ENCODE peak calls at places on chromosome 1, in seven cellular contexts. One of them, this sample, is unnamed.

GRCh38 chr1:53552146-53552940 is 93.1 kb downstream of the DMRTB1 start:
- DNase-seq in tibial artery: peak; percentile 14
- DNase-seq in DND-41: no peak
- DNase-seq in uterus: peak; percentile 3
- DNase-seq in right lobe of liver: peak; percentile 51
- DNase-seq in tibial nerve: no peak
- DNase-seq in dorsolateral prefrontal cortex: no peak
- DNase-seq in this sample: no peak

GRCh38 chr1:212467843-212468482 is 35.2 kb downstream of the NENF start:
- DNase-seq in uterus: no peak
- DNase-seq in right lobe of liver: peak; percentile 34
- DNase-seq in tibial artery: no peak
- DNase-seq in tibial nerve: no peak
- DNase-seq in DND-41: no peak
- DNase-seq in dorsolateral prefrontal cortex: no peak
- DNase-seq in this sample: no peak

GRCh38 chr1:92817986-92818764 is 13.7 kb upstream of the RPL5 start:
- DNase-seq in uterus: no peak
- DNase-seq in right lobe of liver: no peak
- DNase-seq in DND-41: peak; percentile 20
- DNase-seq in tibial artery: no peak
- DNase-seq in dorsolateral prefrontal cortex: no peak
- DNase-seq in tibial nerve: peak; percentile 20
- DNase-seq in this sample: no peak

GRCh38 chr1:41383094-41383852 is 22.0 kb downstream of the FOXO6 start:
- DNase-seq in right lobe of liver: no peak
- DNase-seq in DND-41: no peak
- DNase-seq in uterus: no peak
- DNase-seq in tibial artery: peak; percentile 52
- DNase-seq in tibial nerve: no peak
- DNase-seq in dorsolateral prefrontal cortex: no peak
- DNase-seq in this sample: no peak

GRCh38 chr1:236522937-236523703 is 662 bp upstream of the LGALS8 start:
- DNase-seq in tibial nerve: peak; percentile 7
- DNase-seq in dorsolateral prefrontal cortex: peak; percentile 12
- DNase-seq in tibial artery: no peak
- DNase-seq in uterus: peak; percentile 33
- DNase-seq in DND-41: no peak
- DNase-seq in right lobe of liver: peak; percentile 75
- DNase-seq in this sample: no peak

GRCh38 chr1:226640737-226641136 is 92.2 kb downstream of the STUM start:
- DNase-seq in tibial nerve: no peak
- DNase-seq in dorsolateral prefrontal cortex: no peak
- DNase-seq in uterus: peak; percentile 22
- DNase-seq in tibial artery: no peak
- DNase-seq in right lobe of liver: peak; percentile 23
- DNase-seq in DND-41: no peak
- DNase-seq in this sample: no peak

GRCh38 chr1:231557898-231558710 is 29.6 kb downstream of the TSNAX start:
- DNase-seq in dorsolateral prefrontal cortex: no peak
- DNase-seq in tibial artery: no peak
- DNase-seq in uterus: no peak
- DNase-seq in DND-41: no peak
- DNase-seq in tibial nerve: no peak
- DNase-seq in right lobe of liver: no peak
- DNase-seq in this sample: no peak

GRCh38 chr1:15345711-15346355 is 63.9 kb upstream of the EFHD2 start:
- DNase-seq in tibial nerve: no peak
- DNase-seq in right lobe of liver: peak; percentile 66
- DNase-seq in DND-41: no peak
- DNase-seq in tibial artery: peak; percentile 72
- DNase-seq in uterus: no peak
- DNase-seq in dorsolateral prefrontal cortex: no peak
- DNase-seq in this sample: no peak

GRCh38 chr1:86774305-86775304 is 70.2 kb downstream of the SH3GLB1 start:
- DNase-seq in DND-41: peak; percentile 80
- DNase-seq in tibial artery: peak; percentile 65
- DNase-seq in tibial nerve: peak; percentile 44
- DNase-seq in right lobe of liver: peak; percentile 60
- DNase-seq in dorsolateral prefrontal cortex: no peak
- DNase-seq in uterus: peak; percentile 86
- DNase-seq in this sample: peak; percentile 78

GRCh38 chr1:193406901-193407300 is 220.5 kb upstream of the B3GALT2 start:
- DNase-seq in tibial artery: no peak
- DNase-seq in uterus: no peak
- DNase-seq in dorsolateral prefrontal cortex: no peak
- DNase-seq in DND-41: no peak
- DNase-seq in right lobe of liver: no peak
- DNase-seq in tibial nerve: no peak
- DNase-seq in this sample: no peak

GRCh38 chr1:153569465-153569864 is 3.8 kb upstream of the S100A2 start:
- DNase-seq in dorsolateral prefrontal cortex: no peak
- DNase-seq in right lobe of liver: no peak
- DNase-seq in DND-41: no peak
- DNase-seq in tibial nerve: no peak
- DNase-seq in tibial artery: no peak
- DNase-seq in uterus: no peak
- DNase-seq in this sample: no peak

GRCh38 chr1:117613969-117614865 is 8.4 kb downstream of the TENT5C start:
- DNase-seq in tibial nerve: no peak
- DNase-seq in DND-41: no peak
- DNase-seq in dorsolateral prefrontal cortex: no peak
- DNase-seq in tibial artery: no peak
- DNase-seq in right lobe of liver: no peak
- DNase-seq in uterus: no peak
- DNase-seq in this sample: peak; percentile 35

GRCh38 chr1:200075522-200075921 is 48.0 kb downstream of the NR5A2 start:
- DNase-seq in tibial nerve: no peak
- DNase-seq in uterus: no peak
- DNase-seq in right lobe of liver: no peak
- DNase-seq in dorsolateral prefrontal cortex: no peak
- DNase-seq in tibial artery: no peak
- DNase-seq in DND-41: no peak
- DNase-seq in this sample: no peak

GRCh38 chr1:223711838-223712183 is 528 bp upstream of the CAPN2 start:
- DNase-seq in uterus: no peak
- DNase-seq in tibial nerve: no peak
- DNase-seq in dorsolateral prefrontal cortex: no peak
- DNase-seq in DND-41: no peak
- DNase-seq in tibial artery: no peak
- DNase-seq in right lobe of liver: no peak
- DNase-seq in this sample: no peak
- H3K4me3 ChIP-seq in uterus: peak overlapping the region; percentile 76
- H3K4me3 ChIP-seq in tibial nerve: peak overlapping the region; percentile 16
- H3K4me3 ChIP-seq in dorsolateral prefrontal cortex: peak overlapping the region; percentile 88
- H3K4me3 ChIP-seq in DND-41: no peak overlapping the region
- H3K4me3 ChIP-seq in tibial artery: peak overlapping the region; percentile 66
- H3K4me3 ChIP-seq in right lobe of liver: peak overlapping the region; percentile 71
- H3K4me3 ChIP-seq in this sample: peak overlapping the region; percentile 86

GRCh38 chr1:98422821-98423220 is 238.7 kb upstream of the SNX7 start:
- DNase-seq in right lobe of liver: no peak
- DNase-seq in dorsolateral prefrontal cortex: no peak
- DNase-seq in uterus: no peak
- DNase-seq in tibial nerve: no peak
- DNase-seq in DND-41: no peak
- DNase-seq in tibial artery: no peak
- DNase-seq in this sample: no peak

GRCh38 chr1:98427664-98428063 is 233.9 kb upstream of the SNX7 start:
- DNase-seq in dorsolateral prefrontal cortex: no peak
- DNase-seq in tibial artery: no peak
- DNase-seq in right lobe of liver: no peak
- DNase-seq in tibial nerve: no peak
- DNase-seq in DND-41: no peak
- DNase-seq in uterus: no peak
- DNase-seq in this sample: no peak

GRCh38 chr1:98429851-98430496 is 231.5 kb upstream of the SNX7 start:
- DNase-seq in dorsolateral prefrontal cortex: no peak
- DNase-seq in tibial nerve: no peak
- DNase-seq in tibial artery: no peak
- DNase-seq in uterus: no peak
- DNase-seq in DND-41: no peak
- DNase-seq in right lobe of liver: peak; percentile 57
- DNase-seq in this sample: no peak

GRCh38 chr1:98428864-98429263 is 232.7 kb upstream of the SNX7 start:
- DNase-seq in tibial nerve: no peak
- DNase-seq in tibial artery: no peak
- DNase-seq in right lobe of liver: no peak
- DNase-seq in dorsolateral prefrontal cortex: no peak
- DNase-seq in uterus: no peak
- DNase-seq in DND-41: no peak
- DNase-seq in this sample: no peak

GRCh38 chr1:98426092-98426491 is 235.4 kb upstream of the SNX7 start:
- DNase-seq in DND-41: no peak
- DNase-seq in dorsolateral prefrontal cortex: no peak
- DNase-seq in tibial nerve: no peak
- DNase-seq in tibial artery: no peak
- DNase-seq in right lobe of liver: no peak
- DNase-seq in uterus: no peak
- DNase-seq in this sample: no peak
- H3K27ac ChIP-seq in DND-41: no peak overlapping the region
- H3K27ac ChIP-seq in dorsolateral prefrontal cortex: no peak overlapping the region
- H3K27ac ChIP-seq in tibial nerve: no peak overlapping the region
- H3K27ac ChIP-seq in tibial artery: no peak overlapping the region
- H3K27ac ChIP-seq in right lobe of liver: no peak overlapping the region
- H3K27ac ChIP-seq in uterus: no peak overlapping the region
- H3K27ac ChIP-seq in this sample: no peak overlapping the region

GRCh38 chr1:175376194-175376593 is 183.6 kb upstream of the KIAA0040 start:
- DNase-seq in uterus: no peak
- DNase-seq in DND-41: no peak
- DNase-seq in tibial nerve: no peak
- DNase-seq in dorsolateral prefrontal cortex: no peak
- DNase-seq in tibial artery: no peak
- DNase-seq in right lobe of liver: no peak
- DNase-seq in this sample: no peak
- TF ChIP-seq CTCF in uterus: no peak
- TF ChIP-seq CTCF in DND-41: peak; percentile 61
- TF ChIP-seq CTCF in tibial nerve: no peak
- TF ChIP-seq CTCF in dorsolateral prefrontal cortex: no peak
- TF ChIP-seq CTCF in tibial artery: no peak
- TF ChIP-seq CTCF in right lobe of liver: peak; percentile 20
- TF ChIP-seq CTCF in this sample: no peak

GRCh38 chr1:59730302-59730701 is 84.4 kb upstream of the HOOK1 start:
- DNase-seq in dorsolateral prefrontal cortex: no peak
- DNase-seq in DND-41: no peak
- DNase-seq in tibial nerve: no peak
- DNase-seq in tibial artery: no peak
- DNase-seq in right lobe of liver: no peak
- DNase-seq in uterus: no peak
- DNase-seq in this sample: no peak
- H3K4me3 ChIP-seq in dorsolateral prefrontal cortex: no peak overlapping the region
- H3K4me3 ChIP-seq in DND-41: no peak overlapping the region
- H3K4me3 ChIP-seq in tibial nerve: no peak overlapping the region
- H3K4me3 ChIP-seq in tibial artery: no peak overlapping the region
- H3K4me3 ChIP-seq in right lobe of liver: no peak overlapping the region
- H3K4me3 ChIP-seq in uterus: no peak overlapping the region
- H3K4me3 ChIP-seq in this sample: no peak overlapping the region